ENCODE peak calls at places on chromosome 19, in six cellular contexts. H, W, A, O, B and K are unnamed samples.
A peak's percentile ranks its signal among the peaks of the same experiment; 100 is the strongest.

GRCh38 chr19:37551123-37551993 is 43.2 kb downstream of the ZNF571 start:
- DNase-seq in W (no peak), O (no peak), B (peak; percentile 68), A (no peak), H (peak; percentile 81), K (no peak)

GRCh38 chr19:41811981-41812380 is 15.6 kb downstream of the CEACAM3 start:
- DNase-seq in A (no peak), O (no peak), B (no peak), H (peak; percentile 11), W (no peak), K (no peak)

GRCh38 chr19:1395194-1396018 is 5.9 kb downstream of the GAMT start:
- DNase-seq in W (no peak), B (no peak), H (no peak), O (no peak), A (no peak), K (no peak)

GRCh38 chr19:2798733-2799132 is 13.4 kb downstream of the THOP1 start:
- DNase-seq in A (no peak), H (no peak), B (no peak), O (no peak), W (no peak), K (peak; percentile 72)

GRCh38 chr19:41219924-41220567 is 1.0 kb downstream of the AXL start:
- DNase-seq in W (no peak), A (no peak), O (no peak), H (no peak), B (peak; percentile 76), K (no peak)

GRCh38 chr19:5093297-5093858 is 124.5 kb downstream of the KDM4B start:
- DNase-seq in H (no peak), O (no peak), W (no peak), B (no peak), A (no peak), K (peak; percentile 77)

GRCh38 chr19:44757735-44758505 is 9.4 kb downstream of the BCL3 start:
- DNase-seq in O (no peak), A (peak; percentile 60), B (peak; percentile 53), H (peak; percentile 61), W (no peak), K (peak; percentile 82)

GRCh38 chr19:33239223-33239975 is 13.7 kb upstream of the SLC7A10 start:
- DNase-seq in B (no peak), W (no peak), A (no peak), H (no peak), O (no peak), K (no peak)

GRCh38 chr19:12365094-12365371 is 450 bp downstream of the ZNF442 start:
- DNase-seq in W (no peak), B (peak; percentile 26), O (no peak), A (peak; percentile 8), H (no peak), K (no peak)

GRCh38 chr19:11381535-11382369 is 2.4 kb downstream of the EPOR start:
- DNase-seq in H (peak; percentile 76), A (peak; percentile 92), B (peak; percentile 61), O (peak; percentile 83), W (no peak), K (peak; percentile 81)

GRCh38 chr19:28934626-28935025 is 278.3 kb downstream of the UQCRFS1 start:
- DNase-seq in W (no peak), H (no peak), O (no peak), B (peak; percentile 71), A (peak; percentile 49), K (no peak)

GRCh38 chr19:34088292-34088691 is 84.0 kb upstream of the LSM14A start:
- DNase-seq in H (no peak), O (no peak), B (no peak), W (no peak), A (peak; percentile 12), K (no peak)

GRCh38 chr19:2428756-2429711 is 1.6 kb upstream of the TIMM13 start:
- DNase-seq in A (no peak), B (no peak), H (no peak), O (no peak), W (no peak), K (no peak)

GRCh38 chr19:46009530-46010510 is 13.0 kb downstream of the PGLYRP1 start:
- DNase-seq in H (peak; percentile 74), A (peak; percentile 61), W (no peak), B (peak; percentile 55), O (peak; percentile 81), K (peak; percentile 71)

GRCh38 chr19:13060233-13060963 is 42.3 kb downstream of the LYL1 start:
- DNase-seq in O (no peak), B (no peak), A (peak; percentile 33), W (no peak), H (peak; percentile 53), K (no peak)

GRCh38 chr19:19742773-19743172 is 9.9 kb upstream of the ZNF14 start:
- DNase-seq in O (no peak), B (no peak), A (no peak), W (no peak), H (no peak), K (no peak)

GRCh38 chr19:14325134-14325533 is 56.1 kb upstream of the ADGRE5 start:
- DNase-seq in B (no peak), H (no peak), A (no peak), O (no peak), W (no peak), K (no peak)

GRCh38 chr19:12453495-12453894 is 12.7 kb upstream of the ZNF443 start:
- DNase-seq in B (no peak), A (no peak), O (no peak), H (peak; percentile 60), W (no peak), K (no peak)

GRCh38 chr19:6476896-6477431 is 4.6 kb downstream of the DENND1C start:
- DNase-seq in O (no peak), B (no peak), W (no peak), H (no peak), A (no peak), K (no peak)

GRCh38 chr19:18203408-18203862 is 407 bp downstream of the RAB3A start:
- DNase-seq in A (no peak), B (no peak), O (no peak), H (peak; percentile 82), W (no peak), K (no peak)

GRCh38 chr19:50492303-50493052 is 15.8 kb upstream of the GARIN5A start:
- DNase-seq in H (peak; percentile 33), A (no peak), W (no peak), O (no peak), B (no peak), K (no peak)

GRCh38 chr19:18167975-18168645 is 5.5 kb upstream of the IFI30 start:
- DNase-seq in W (no peak), A (peak; percentile 24), B (no peak), H (peak; percentile 63), O (peak; percentile 81), K (no peak)

GRCh38 chr19:10290876-10291553 is 1.3 kb downstream of the ICAM5 start:
- DNase-seq in O (no peak), A (peak; percentile 52), B (peak; percentile 41), H (peak; percentile 73), W (no peak), K (no peak)

GRCh38 chr19:5891938-5892771 is 11.4 kb downstream of the NDUFA11 start:
- DNase-seq in W (no peak), B (peak; percentile 36), A (no peak), O (peak; percentile 33), H (peak; percentile 70), K (no peak)

GRCh38 chr19:42159942-42160341 is 27.7 kb upstream of the POU2F2 start:
- DNase-seq in B (no peak), A (no peak), H (no peak), W (no peak), O (no peak), K (no peak)

GRCh38 chr19:17872251-17873001 is 681 bp downstream of the SLC5A5 start:
- DNase-seq in O (no peak), W (no peak), A (no peak), H (peak; percentile 51), B (no peak), K (no peak)

GRCh38 chr19:21326169-21326568 is 3.0 kb downstream of the ZNF708 start:
- DNase-seq in A (no peak), B (no peak), O (no peak), W (no peak), H (no peak), K (no peak)

GRCh38 chr19:6239871-6240676 is 39.7 kb downstream of the MLLT1 start:
- DNase-seq in W (no peak), B (no peak), O (no peak), A (no peak), H (peak; percentile 14), K (no peak)

GRCh38 chr19:42323473-42323851 is 2.0 kb upstream of the MEGF8 start:
- DNase-seq in W (no peak), H (no peak), A (no peak), B (no peak), O (no peak), K (no peak)

GRCh38 chr19:12230751-12231733 is 63.6 kb downstream of the ZNF44 start:
- DNase-seq in A (no peak), W (no peak), B (no peak), H (no peak), O (no peak), K (no peak)

GRCh38 chr19:45076029-45076850 is at the start of gene ZNF296:
- DNase-seq in A (no peak), W (no peak), H (peak; percentile 94), O (peak; percentile 94), B (no peak), K (peak; percentile 64)

GRCh38 chr19:16836115-16836905 is 7.1 kb downstream of the SIN3B start:
- DNase-seq in O (no peak), W (no peak), B (no peak), A (no peak), H (no peak), K (no peak)
- TF ChIP-seq CTCF in O (no peak), W (no peak), B (peak; percentile 2), A (peak; percentile 21), H (no peak), K (no peak)

GRCh38 chr19:15759962-15760565 is 22.3 kb downstream of the OR10H3 start:
- DNase-seq in A (no peak), W (no peak), B (no peak), O (no peak), H (peak; percentile 45), K (no peak)
- TF ChIP-seq CTCF in A (no peak), W (no peak), B (no peak), O (peak; percentile 26), H (peak; percentile 19), K (peak; percentile 39)

GRCh38 chr19:43425567-43426392 is 11.1 kb downstream of the TEX101 start:
- DNase-seq in B (peak; percentile 29), A (peak; percentile 25), W (no peak), O (no peak), H (peak; percentile 85), K (no peak)
- TF ChIP-seq CTCF in B (peak; percentile 64), A (peak; percentile 72), W (peak; percentile 54), O (peak; percentile 79), H (no peak), K (no peak)

DNA sequence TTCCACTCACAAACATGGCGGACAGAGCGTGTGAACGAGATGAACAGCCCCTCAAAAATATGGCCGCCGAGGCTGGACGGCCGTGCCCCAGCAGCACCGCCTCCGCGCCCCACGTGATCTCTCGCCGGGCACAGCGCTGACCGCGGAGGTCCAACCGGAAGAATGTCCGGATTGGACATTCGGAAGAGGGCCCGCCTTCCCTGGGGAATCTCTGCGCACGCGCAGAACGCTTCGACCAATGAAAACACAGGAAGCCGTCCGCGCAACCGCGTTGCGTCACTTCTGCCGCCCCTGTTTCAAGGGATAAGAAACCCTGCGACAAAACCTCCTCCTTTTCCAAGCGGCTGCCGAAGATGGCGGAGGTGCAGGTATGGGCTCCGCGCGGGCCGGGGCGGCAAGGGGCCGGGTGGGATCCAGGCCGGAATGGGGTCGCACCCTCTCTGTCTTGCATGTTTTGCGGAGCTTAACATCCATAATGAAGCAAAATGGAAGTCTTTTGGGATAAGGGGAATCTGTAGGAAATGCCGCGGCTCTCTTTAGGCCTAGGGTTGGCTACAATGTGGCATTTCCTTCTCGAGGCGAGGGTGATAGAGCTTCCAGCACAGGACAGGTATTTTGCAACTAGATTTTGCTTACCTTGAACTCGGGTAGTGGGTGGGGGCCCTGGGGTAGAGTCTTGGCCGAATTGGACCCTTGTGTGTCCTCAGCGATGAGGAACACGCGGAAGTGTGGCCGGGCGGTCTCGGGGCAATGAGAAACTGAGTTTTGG is at the start of gene RPL13A:
- DNase-seq in O (peak; percentile 98), H (peak; percentile 100), A (peak; percentile 99), B (peak; percentile 99), W (peak; percentile 91), K (peak; percentile 100)
- TF ChIP-seq CTCF in O (no peak), H (peak; percentile 13), A (no peak), B (no peak), W (no peak), K (no peak)